ENCODE peak calls at places on chromosomes 11 and 22, in eight cellular contexts. E is GF-D8; Z is lower leg skin; X is naive thymus-derived CD8-positive, alpha-beta T cell; N is Caco-2; U is chondrocyte; B is Peyer's patch; V is transverse colon. O is an unnamed sample.

GRCh38 chr11:11769362-11769761 is 72.4 kb upstream of the USP47 start:
- DNase-seq in U (no peak), N (no peak), V (no peak), X (no peak), B (no peak), E (no peak), Z (no peak), O (no peak)

GRCh38 chr22:20532256-20532993 is 25.0 kb downstream of the MED15 start:
- DNase-seq in V (no peak), B (no peak), U (peak), X (no peak), Z (no peak), N (no peak), E (no peak), O (no peak)

GRCh38 chr11:119306373-119306890 is 10.5 kb downstream of the MCAM start:
- DNase-seq in Z (no peak), E (peak), B (no peak), N (no peak), U (no peak), X (peak), V (no peak), O (no peak)

GRCh38 chr11:102361100-102362021 is 14.3 kb downstream of the BIRC2 start:
- DNase-seq in V (no peak), X (peak), E (peak), N (no peak), Z (no peak), U (no peak), B (no peak), O (no peak)

GRCh38 chr11:74377689-74378088 is 20.5 kb downstream of the PGM2L1 start:
- DNase-seq in N (no peak), V (no peak), B (no peak), U (no peak), Z (no peak), E (no peak), X (no peak), O (no peak)

GRCh38 chr11:122895591-122895990 is 13.0 kb downstream of the JHY start:
- DNase-seq in N (no peak), Z (no peak), U (no peak), X (no peak), V (no peak), E (no peak), B (no peak), O (no peak)

GRCh38 chr22:48352086-48352911 is 1475.4 kb downstream of the BRD1 start:
- DNase-seq in N (no peak), V (no peak), Z (no peak), E (no peak), X (no peak), U (peak), B (peak), O (no peak)

GRCh38 chr22:49636214-49636613 is 191.5 kb downstream of the BRD1 start:
- DNase-seq in X (no peak), B (no peak), V (no peak), Z (no peak), N (no peak), E (no peak), U (no peak), O (no peak)

GRCh38 chr11:86210898-86211297 is 33.7 kb upstream of the EED start:
- DNase-seq in X (no peak), E (no peak), N (no peak), U (no peak), V (no peak), B (no peak), Z (no peak), O (no peak)

GRCh38 chr11:127034973-127035372 is 34.4 kb upstream of the KIRREL3 start:
- DNase-seq in N (no peak), X (no peak), B (no peak), V (no peak), U (no peak), E (no peak), Z (no peak), O (no peak)

GRCh38 chr11:78417175-78417887 is at the start of gene GAB2:
- DNase-seq in U (no peak), N (peak), E (no peak), X (peak), V (peak), Z (no peak), B (peak), O (no peak)

GRCh38 chr11:6559375-6559774 is 44.0 kb downstream of the RRP8 start:
- DNase-seq in X (no peak), B (no peak), U (no peak), E (no peak), V (no peak), Z (no peak), N (no peak), O (no peak)

GRCh38 chr11:125446279-125446678 is 49.8 kb downstream of the FEZ1 start:
- DNase-seq in Z (no peak), N (peak), U (no peak), V (no peak), E (no peak), B (no peak), X (no peak), O (no peak)

GRCh38 chr22:44572414-44573207 is 74.6 kb upstream of the RTL6 start:
- DNase-seq in V (no peak), Z (no peak), N (no peak), B (peak), X (no peak), U (no peak), E (no peak), O (no peak)

GRCh38 chr11:110710520-110711381 is 1.5 kb downstream of the ARHGAP20 start:
- DNase-seq in E (no peak), N (no peak), B (peak), U (no peak), X (no peak), V (peak), Z (peak), O (no peak)